ENCODE peak calls at places on chromosome 20, in four cellular contexts. L is anterior cingulate cortex, O is HCT116, Q is AG20443. J is an unnamed sample.

GRCh38 chr20:39010496-39010895 is 48.4 kb downstream of the DHX35 start:
- DNase-seq in L (no peak), Q (no peak), O (no peak), J (no peak)

GRCh38 chr20:7180261-7181045 is 413.0 kb downstream of the BMP2 start:
- DNase-seq in O (no peak), Q (no peak), L (no peak), J (no peak)

GRCh38 chr20:56731041-56731440 is 101.9 kb downstream of the TFAP2C start:
- DNase-seq in O (no peak), L (no peak), Q (no peak), J (no peak)

GRCh38 chr20:14235355-14235754 is 102.1 kb downstream of the FLRT3 start:
- DNase-seq in L (no peak), O (no peak), Q (peak), J (peak)

GRCh38 chr20:53831228-53831627 is 237.6 kb upstream of the ZNF217 start:
- DNase-seq in Q (no peak), O (no peak), L (no peak), J (no peak)

GRCh38 chr20:384723-385122 is 4.2 kb downstream of the TRIB3 start:
- DNase-seq in L (no peak), Q (no peak), O (no peak), J (no peak)

GRCh38 chr20:53809242-53809641 is 215.6 kb upstream of the ZNF217 start:
- DNase-seq in O (no peak), Q (no peak), L (no peak), J (no peak)

GRCh38 chr20:15848126-15848525 is 725.1 kb downstream of the KIF16B start:
- DNase-seq in L (no peak), Q (no peak), O (no peak), J (no peak)

GRCh38 chr20:52087471-52087870 is 104.1 kb downstream of the ZFP64 start:
- DNase-seq in L (no peak), O (no peak), Q (no peak), J (peak)

GRCh38 chr20:49620364-49621240 is 52.7 kb upstream of the PTGIS start:
- DNase-seq in O (no peak), L (no peak), Q (no peak), J (no peak)

J was measured in osteoblast.